ENCODE peak calls at places on chromosomes 1 and 21, in four cellular contexts. Y is EH, R is spleen, O is NCI-H2029. D is an unnamed sample.

GRCh38 chr1:65946960-65947359 is 154.3 kb downstream of the PDE4B start:
- DNase-seq in O (no peak), R (no peak), Y (peak; percentile 79), D (no peak)

GRCh38 chr1:226061793-226062557 is 541 bp upstream of the H3-3A start:
- DNase-seq in Y (peak; percentile 83), O (peak; percentile 57), R (no peak), D (peak; percentile 40)

GRCh38 chr1:243732627-243733026 is 117.4 kb downstream of the AKT3 start:
- DNase-seq in Y (no peak), O (peak; percentile 54), R (no peak), D (no peak)

GRCh38 chr1:54882483-54882882 is 4.5 kb downstream of the DHCR24 start:
- DNase-seq in R (no peak), Y (no peak), O (no peak), D (no peak)

GRCh38 chr1:10724052-10724494 is 72.4 kb downstream of the CASZ1 start:
- DNase-seq in O (peak; percentile 85), Y (peak; percentile 68), R (no peak), D (no peak)

GRCh38 chr1:159171254-159171687 is at the start of gene CADM3:
- DNase-seq in R (peak; percentile 54), O (no peak), Y (no peak), D (no peak)

GRCh38 chr1:158246650-158247049 is 7.6 kb upstream of the CD1A start:
- DNase-seq in O (no peak), Y (no peak), R (no peak), D (no peak)

GRCh38 chr1:159828916-159829634 is 2.4 kb downstream of the SLAMF8 start:
- DNase-seq in R (peak; percentile 83), Y (peak; percentile 23), O (no peak), D (no peak)

GRCh38 chr1:108962681-108963051 is 618 bp downstream of the CLCC1 start:
- DNase-seq in O (no peak), Y (peak; percentile 19), R (peak; percentile 85), D (no peak)

GRCh38 chr1:30842698-30843354 is 65.7 kb downstream of the SDC3 start:
- DNase-seq in Y (no peak), O (no peak), R (no peak), D (no peak)

GRCh38 chr1:229217716-229218115 is 53.2 kb upstream of the RAB4A start:
- DNase-seq in O (no peak), R (no peak), Y (no peak), D (no peak)

GRCh38 chr1:92934395-92935378 is 26.6 kb downstream of the DIPK1A start:
- DNase-seq in O (peak; percentile 73), R (no peak), Y (peak; percentile 91), D (no peak)

GRCh38 chr1:41044197-41044596 is 22.7 kb upstream of the SLFNL1 start:
- DNase-seq in O (no peak), Y (no peak), R (no peak), D (no peak)

GRCh38 chr21:20443558-20444155 is 554.6 kb upstream of the NCAM2 start:
- DNase-seq in O (peak; percentile 18), R (no peak), Y (no peak), D (no peak)

GRCh38 chr1:152125834-152126443 is 10.7 kb upstream of the TCHH start:
- DNase-seq in R (no peak), Y (no peak), O (no peak), D (no peak)

GRCh38 chr1:174218983-174219382 is 59.7 kb downstream of the RABGAP1L start:
- DNase-seq in O (no peak), Y (no peak), R (no peak), D (no peak)

D was measured in effector CD8-positive, alpha-beta T cell.